ENCODE peak calls at places on chromosomes 13 and 19, in four cellular contexts. N is K562, H is heart left ventricle, K is H7. E is an unnamed sample.

GRCh38 chr13:21979156-21979819 is 308.4 kb downstream of the FGF9 start:
- DNase-seq in N (no peak), H (no peak), K (no peak), E (no peak)

GRCh38 chr19:35513975-35514809 is 743 bp upstream of the DMKN start:
- DNase-seq in H (no peak), K (peak; percentile 87), N (no peak), E (peak; percentile 44)

GRCh38 chr19:44892932-44893331 is 1.9 kb downstream of the TOMM40 start:
- DNase-seq in N (no peak), K (no peak), H (no peak), E (no peak)

GRCh38 chr13:39051157-39051556 is 12.9 kb downstream of the NHLRC3 start:
- DNase-seq in H (no peak), N (no peak), K (no peak), E (peak; percentile 52)

GRCh38 chr13:81017525-81018152 is 676.7 kb upstream of the SPRY2 start:
- DNase-seq in H (no peak), K (peak; percentile 19), N (peak; percentile 3), E (peak; percentile 53)

GRCh38 chr13:66994097-66994496 is 236.0 kb downstream of the PCDH9 start:
- DNase-seq in H (peak; percentile 65), K (peak; percentile 57), N (peak; percentile 62), E (peak; percentile 90)

GRCh38 chr13:35848316-35848715 is 282.9 kb downstream of the DCLK1 start:
- DNase-seq in H (no peak), K (no peak), N (no peak), E (no peak)

GRCh38 chr13:80030491-80030890 is 310.4 kb downstream of the SPRY2 start:
- DNase-seq in H (peak; percentile 20), N (no peak), K (no peak), E (peak; percentile 49)

GRCh38 chr19:19554074-19555023 is 16.3 kb downstream of the CILP2 start:
- DNase-seq in H (no peak), K (peak; percentile 97), N (peak; percentile 82), E (peak; percentile 73)

GRCh38 chr19:57934820-57935665 is at the start of gene ZNF418:
- DNase-seq in N (no peak), K (peak; percentile 86), H (peak; percentile 79), E (peak; percentile 97)

GRCh38 chr13:36918246-36919060 is 1.6 kb downstream of the SMAD9 start:
- DNase-seq in K (no peak), N (no peak), H (no peak), E (peak; percentile 30)

GRCh38 chr19:584240-585001 is 5.3 kb upstream of the HCN2 start:
- DNase-seq in N (peak; percentile 75), H (no peak), K (peak; percentile 98), E (peak; percentile 68)

GRCh38 chr19:13066933-13067831 is 35.5 kb downstream of the LYL1 start:
- DNase-seq in N (no peak), K (no peak), H (no peak), E (no peak)

GRCh38 chr19:28234637-28235036 is 978.3 kb downstream of the UQCRFS1 start:
- DNase-seq in N (no peak), H (no peak), K (no peak), E (peak; percentile 16)

GRCh38 chr19:40625406-40626120 is 24.4 kb downstream of the LTBP4 start:
- DNase-seq in H (no peak), N (peak; percentile 39), K (no peak), E (peak; percentile 53)

GRCh38 chr13:33204130-33204927 is 81.2 kb downstream of the STARD13 start:
- DNase-seq in N (no peak), H (peak; percentile 88), K (no peak), E (no peak)

GRCh38 chr19:19113040-19113541 is 25.2 kb downstream of the TMEM161A start:
- DNase-seq in K (peak; percentile 84), N (peak; percentile 63), H (no peak), E (peak; percentile 54)

GRCh38 chr13:21504379-21504778 is 45.3 kb upstream of the ZDHHC20 start:
- DNase-seq in K (no peak), N (no peak), H (no peak), E (no peak)

GRCh38 chr13:83121904-83122303 is 760.4 kb downstream of the SLITRK1 start:
- DNase-seq in N (no peak), H (no peak), K (no peak), E (no peak)

GRCh38 chr13:36356058-36356457 is 9.9 kb upstream of the SPART start:
- DNase-seq in H (no peak), N (no peak), K (no peak), E (no peak)

GRCh38 chr13:78595819-78596700 is 7.3 kb downstream of the POU4F1 start:
- DNase-seq in K (peak; percentile 92), H (no peak), N (no peak), E (peak; percentile 63)

GRCh38 chr13:30734434-30734833 is 909 bp upstream of the ALOX5AP start:
- DNase-seq in K (no peak), N (no peak), H (no peak), E (peak; percentile 71)

GRCh38 chr13:21675095-21676007 is 4.5 kb downstream of the FGF9 start:
- DNase-seq in K (peak; percentile 86), H (peak; percentile 52), N (no peak), E (peak; percentile 37)

GRCh38 chr13:107124129-107124718 is 556.3 kb upstream of the ARGLU1 start:
- DNase-seq in N (no peak), K (no peak), H (no peak), E (peak; percentile 33)

GRCh38 chr13:44433863-44434262 is 60.2 kb downstream of the SERP2 start:
- DNase-seq in K (no peak), N (no peak), H (no peak), E (no peak)
- H3K4me3 ChIP-seq in K (no peak overlapping the region), N (no peak overlapping the region), H (peak overlapping the region; percentile 71), E (no peak overlapping the region)

GRCh38 chr13:105773887-105774538 is 761.4 kb downstream of the EFNB2 start:
- DNase-seq in K (no peak), H (no peak), N (no peak), E (peak; percentile 75)
- H3K4me3 ChIP-seq in K (no peak overlapping the region), H (no peak overlapping the region), N (no peak overlapping the region), E (no peak overlapping the region)

DNA sequence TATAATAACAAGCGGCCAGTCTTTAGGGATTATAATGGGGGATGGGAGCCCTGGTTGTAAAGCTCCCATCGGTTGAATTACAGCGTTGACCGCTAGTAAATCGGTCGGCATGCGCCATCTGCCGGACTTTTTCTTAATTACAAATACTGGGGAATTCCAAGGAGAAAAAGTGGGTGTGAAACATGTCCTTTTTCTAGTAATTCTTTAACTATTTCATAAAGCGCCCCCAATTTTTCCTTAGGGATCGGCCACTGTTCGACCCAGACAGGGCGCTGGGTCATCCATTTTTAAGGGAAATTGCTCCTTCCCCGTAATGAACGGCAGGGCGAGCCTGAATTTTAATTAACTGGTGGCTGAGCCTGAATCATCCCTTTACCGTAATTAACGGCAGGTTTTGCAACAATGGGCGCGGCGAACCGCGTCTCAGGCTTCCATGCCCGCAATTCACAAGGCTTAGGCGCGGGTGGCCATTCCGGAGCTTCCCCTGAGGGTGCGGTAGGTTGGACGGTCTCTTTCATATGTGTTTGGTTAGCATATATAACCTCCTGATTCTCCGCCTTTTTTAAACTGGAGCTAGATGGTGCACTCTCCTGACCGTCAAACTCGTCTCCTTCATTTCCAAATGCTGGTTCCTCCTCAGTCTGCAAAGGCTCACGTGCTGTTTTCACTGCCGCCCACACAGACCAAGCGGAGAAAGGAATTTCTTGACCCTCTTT is 30.2 kb upstream of the EVI5L start:
- DNase-seq in N (peak; percentile 72), H (peak; percentile 67), K (peak; percentile 81), E (peak; percentile 80)
- H3K4me3 ChIP-seq in N (no peak overlapping the region), H (peak overlapping the region; percentile 10), K (peak overlapping the region; percentile 6), E (no peak overlapping the region)

DNA sequence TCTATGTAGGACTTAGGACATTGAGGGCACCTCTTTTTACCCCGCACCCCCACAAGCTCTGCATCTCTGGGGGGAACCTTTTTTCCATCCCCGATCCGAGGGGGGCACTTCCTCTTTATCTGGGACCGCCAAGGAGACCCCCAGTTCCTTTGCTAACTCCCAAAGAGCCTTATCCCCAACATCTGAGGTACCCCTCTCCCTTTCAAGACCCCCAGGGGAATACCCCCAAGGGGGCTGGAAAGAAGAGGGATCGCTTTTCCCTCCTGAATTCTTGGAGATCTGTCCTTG is 1.1 kb downstream of the TNFSF9 start:
- DNase-seq in K (peak; percentile 60), N (no peak), H (no peak), E (no peak)
- H3K4me3 ChIP-seq in K (peak overlapping the region; percentile 61), N (peak overlapping the region; percentile 83), H (peak overlapping the region; percentile 54), E (no peak overlapping the region)

DNA sequence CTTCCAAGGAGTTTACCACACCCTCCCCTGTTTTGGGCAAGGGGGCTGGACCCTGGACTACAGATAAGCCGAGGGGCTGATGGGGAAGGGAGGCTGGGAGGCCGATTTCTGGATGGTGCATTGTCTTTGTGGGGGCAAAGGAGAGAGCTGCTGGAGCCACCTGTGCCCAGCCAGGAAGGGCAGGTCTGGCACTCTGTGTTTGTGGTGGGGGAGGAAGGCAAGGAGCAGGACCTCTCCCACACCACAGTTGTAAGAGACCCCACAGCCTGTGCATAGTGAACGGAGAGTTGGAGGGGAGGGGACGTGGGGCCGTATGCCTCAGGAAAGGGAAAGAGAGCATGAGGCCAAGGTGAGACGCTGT is 16.0 kb upstream of the PRR19 start:
- DNase-seq in N (no peak), H (no peak), K (no peak), E (no peak)
- H3K4me3 ChIP-seq in N (no peak overlapping the region), H (peak overlapping the region; percentile 60), K (no peak overlapping the region), E (no peak overlapping the region)

GRCh38 chr19:4516199-4516938 is 1.9 kb downstream of the PLIN4 start:
- DNase-seq in H (no peak), K (peak; percentile 77), N (no peak), E (no peak)
- H3K4me3 ChIP-seq in H (peak overlapping the region; percentile 53), K (no peak overlapping the region), N (no peak overlapping the region), E (no peak overlapping the region)

E was measured in mesendoderm.